ENCODE peak calls at places on chromosomes 12 and 14, in seven cellular contexts. M is activated CD4-positive, CD25-positive, alpha-beta regulatory T cell; H is DMS 273 treated with DMSO at 0.1 percent for 48 hours; G is lower leg skin; Y is COR-L47; L is activated CD8-positive, alpha-beta memory T cell treated with anti-CD3 and anti-CD28 coated beads for 24 hours; R is C1 segment of cervical spinal cord. T is an unnamed sample.

GRCh38 chr14:27049611-27050172 is 451.9 kb upstream of the NOVA1 start:
- DNase-seq in M (no peak), H (no peak), G (no peak), Y (no peak), L (no peak), R (no peak), T (no peak)

GRCh38 chr14:22980672-22981089 is 1.7 kb downstream of the AJUBA start:
- DNase-seq in M (peak; percentile 8), H (no peak), G (peak; percentile 25), Y (no peak), L (peak; percentile 78), R (no peak), T (no peak)

GRCh38 chr14:104264495-104265265 is 126.3 kb downstream of the KIF26A start:
- DNase-seq in M (no peak), H (no peak), G (no peak), Y (no peak), L (peak; percentile 40), R (no peak), T (no peak)

GRCh38 chr14:75450381-75451276 is 22.8 kb downstream of the JDP2 start:
- DNase-seq in M (no peak), H (no peak), G (peak; percentile 75), Y (peak; percentile 68), L (no peak), R (no peak), T (no peak)

GRCh38 chr12:1916396-1917171 is 1.9 kb downstream of the CACNA2D4 start:
- DNase-seq in M (no peak), H (peak; percentile 29), G (no peak), Y (peak; percentile 73), L (peak; percentile 53), R (no peak), T (no peak)

GRCh38 chr14:53962954-53963490 is 6.4 kb upstream of the BMP4 start:
- DNase-seq in M (no peak), H (no peak), G (no peak), Y (no peak), L (no peak), R (no peak), T (no peak)

GRCh38 chr14:104277416-104278213 is 139.2 kb downstream of the KIF26A start:
- DNase-seq in M (no peak), H (no peak), G (no peak), Y (no peak), L (no peak), R (no peak), T (no peak)

GRCh38 chr12:76308866-76309265 is 39.3 kb downstream of the BBS10 start:
- DNase-seq in M (no peak), H (no peak), G (no peak), Y (no peak), L (no peak), R (no peak), T (no peak)

GRCh38 chr14:80055912-80056801 is 155.1 kb downstream of the DIO2 start:
- DNase-seq in M (no peak), H (peak; percentile 21), G (peak; percentile 21), Y (peak; percentile 48), L (no peak), R (peak; percentile 7), T (no peak)

GRCh38 chr12:109820921-109821381 is 12.2 kb downstream of the TRPV4 start:
- DNase-seq in M (no peak), H (peak; percentile 86), G (peak; percentile 67), Y (peak; percentile 8), L (no peak), R (no peak), T (no peak)

GRCh38 chr12:4997939-4998338 is 45.7 kb upstream of the KCNA5 start:
- DNase-seq in M (no peak), H (no peak), G (peak; percentile 53), Y (no peak), L (no peak), R (no peak), T (peak; percentile 48)

GRCh38 chr14:54881235-54881760 is 21.3 kb downstream of the GCH1 start:
- DNase-seq in M (no peak), H (peak; percentile 64), G (no peak), Y (no peak), L (peak; percentile 71), R (no peak), T (peak; percentile 31)

GRCh38 chr14:49946320-49947141 is 53.6 kb downstream of the ARF6 start:
- DNase-seq in M (no peak), H (peak; percentile 95), G (no peak), Y (peak; percentile 64), L (peak; percentile 57), R (no peak), T (no peak)

GRCh38 chr14:97655169-97655948 is 858.2 kb downstream of the VRK1 start:
- DNase-seq in M (no peak), H (no peak), G (peak; percentile 33), Y (no peak), L (no peak), R (no peak), T (no peak)

GRCh38 chr14:101851183-101851582 is 89.7 kb downstream of the PPP2R5C start:
- DNase-seq in M (no peak), H (no peak), G (no peak), Y (no peak), L (no peak), R (no peak), T (no peak)

GRCh38 chr14:99475179-99475578 is 5.5 kb downstream of the SETD3 start:
- DNase-seq in M (no peak), H (no peak), G (no peak), Y (no peak), L (no peak), R (no peak), T (no peak)

GRCh38 chr12:124740691-124741137 is 123.0 kb downstream of the SCARB1 start:
- DNase-seq in M (no peak), H (no peak), G (no peak), Y (no peak), L (no peak), R (peak; percentile 78), T (no peak)

GRCh38 chr12:131454418-131455217 is 256.3 kb upstream of the SFSWAP start:
- DNase-seq in M (no peak), H (no peak), G (no peak), Y (peak; percentile 53), L (no peak), R (no peak), T (no peak)

GRCh38 chr12:29426516-29426915 is 45.5 kb upstream of the ERGIC2 start:
- DNase-seq in M (no peak), H (no peak), G (no peak), Y (no peak), L (no peak), R (no peak), T (no peak)

GRCh38 chr12:107779077-107779840 is 4.8 kb downstream of the ASCL4 start:
- DNase-seq in M (no peak), H (no peak), G (no peak), Y (no peak), L (no peak), R (peak; percentile 5), T (peak; percentile 25)

GRCh38 chr14:52032196-52032865 is 36.5 kb downstream of the NID2 start:
- DNase-seq in M (no peak), H (no peak), G (no peak), Y (no peak), L (no peak), R (no peak), T (no peak)

GRCh38 chr12:128513831-128514230 is 246.9 kb downstream of the TMEM132C start:
- DNase-seq in M (no peak), H (no peak), G (no peak), Y (no peak), L (no peak), R (no peak), T (no peak)

GRCh38 chr12:98064501-98064900 is 450.9 kb upstream of the TMPO start:
- DNase-seq in M (no peak), H (no peak), G (no peak), Y (no peak), L (no peak), R (no peak), T (no peak)

GRCh38 chr12:52149651-52150241 is 42.1 kb downstream of the KRT80 start:
- DNase-seq in M (no peak), H (no peak), G (no peak), Y (no peak), L (no peak), R (no peak), T (no peak)

GRCh38 chr14:36306836-36307235 is 13.6 kb downstream of the MBIP start:
- DNase-seq in M (no peak), H (no peak), G (no peak), Y (no peak), L (no peak), R (no peak), T (no peak)

GRCh38 chr12:57736743-57737466 is 1.6 kb downstream of the AGAP2 start:
- DNase-seq in M (no peak), H (no peak), G (no peak), Y (no peak), L (no peak), R (no peak), T (no peak)

GRCh38 chr12:77102691-77103090 is 37.3 kb upstream of the E2F7 start:
- DNase-seq in M (no peak), H (no peak), G (no peak), Y (no peak), L (no peak), R (no peak), T (no peak)

GRCh38 chr14:98725196-98725595 is 546.8 kb downstream of the BCL11B start:
- DNase-seq in M (no peak), H (no peak), G (no peak), Y (no peak), L (no peak), R (no peak), T (no peak)

GRCh38 chr12:4117386-4118016 is 156.1 kb upstream of the CCND2 start:
- DNase-seq in M (no peak), H (no peak), G (no peak), Y (no peak), L (peak; percentile 54), R (no peak), T (no peak)

GRCh38 chr14:74516451-74517155 is 23.0 kb downstream of the ISCA2 start:
- DNase-seq in M (no peak), H (no peak), G (no peak), Y (no peak), L (no peak), R (no peak), T (no peak)

GRCh38 chr12:111102062-111102735 is 181.8 kb upstream of the MYL2 start:
- DNase-seq in M (no peak), H (no peak), G (no peak), Y (peak; percentile 17), L (no peak), R (no peak), T (no peak)

GRCh38 chr12:53674977-53675700 is 744 bp downstream of the ATP5MC2 start:
- DNase-seq in M (no peak), H (no peak), G (no peak), Y (no peak), L (peak; percentile 69), R (no peak), T (no peak)

GRCh38 chr12:127770123-127770522 is 496.8 kb upstream of the TMEM132C start:
- DNase-seq in M (no peak), H (no peak), G (no peak), Y (no peak), L (no peak), R (no peak), T (no peak)

GRCh38 chr12:110249716-110250225 is 31.3 kb upstream of the ATP2A2 start:
- DNase-seq in M (no peak), H (no peak), G (no peak), Y (no peak), L (no peak), R (peak; percentile 23), T (no peak)

GRCh38 chr12:47753021-47754001 is 5.4 kb downstream of the RAPGEF3 start:
- DNase-seq in M (no peak), H (no peak), G (peak; percentile 64), Y (no peak), L (no peak), R (peak; percentile 38), T (no peak)

GRCh38 chr14:97977711-97978261 is 1180.6 kb downstream of the VRK1 start:
- DNase-seq in M (peak; percentile 52), H (no peak), G (peak; percentile 87), Y (peak; percentile 99), L (peak; percentile 91), R (peak; percentile 66), T (peak; percentile 18)

GRCh38 chr12:32455607-32456063 is 56.3 kb downstream of the FGD4 start:
- DNase-seq in M (no peak), H (peak; percentile 14), G (peak; percentile 27), Y (peak; percentile 35), L (no peak), R (no peak), T (no peak)

GRCh38 chr14:76752744-76753143 is 8.5 kb upstream of the VASH1 start:
- DNase-seq in M (no peak), H (no peak), G (no peak), Y (no peak), L (no peak), R (peak; percentile 74), T (no peak)